ENCODE peak calls at places on chromosomes 3 and 15, in seven cellular contexts. One of them, this sample, is unnamed.

GRCh38 chr3:42667096-42667522 is 13.6 kb downstream of the ZBTB47 start:
- ATAC-seq in upper lobe of right lung: no peak
- ATAC-seq in GM12878: no peak
- ATAC-seq in HCT116: peak
- ATAC-seq in mucosa of descending colon: no peak
- ATAC-seq in naive thymus-derived CD8-positive, alpha-beta T cell: no peak
- ATAC-seq in left lung: no peak
- ATAC-seq in this sample: no peak

GRCh38 chr15:65783872-65784271 is 8.2 kb downstream of the DENND4A start:
- ATAC-seq in HCT116: no peak
- ATAC-seq in GM12878: no peak
- ATAC-seq in mucosa of descending colon: no peak
- ATAC-seq in left lung: no peak
- ATAC-seq in naive thymus-derived CD8-positive, alpha-beta T cell: no peak
- ATAC-seq in upper lobe of right lung: no peak
- ATAC-seq in this sample: no peak

GRCh38 chr3:192857148-192857735 is 60.4 kb downstream of the MB21D2 start:
- ATAC-seq in mucosa of descending colon: no peak
- ATAC-seq in GM12878: no peak
- ATAC-seq in HCT116: no peak
- ATAC-seq in upper lobe of right lung: no peak
- ATAC-seq in left lung: no peak
- ATAC-seq in naive thymus-derived CD8-positive, alpha-beta T cell: no peak
- ATAC-seq in this sample: no peak

GRCh38 chr15:101559938-101560337 is 70.4 kb upstream of the PCSK6 start:
- ATAC-seq in naive thymus-derived CD8-positive, alpha-beta T cell: no peak
- ATAC-seq in upper lobe of right lung: no peak
- ATAC-seq in left lung: no peak
- ATAC-seq in mucosa of descending colon: no peak
- ATAC-seq in HCT116: no peak
- ATAC-seq in GM12878: no peak
- ATAC-seq in this sample: no peak

GRCh38 chr3:10925436-10926260 is 66.9 kb upstream of the SLC6A1 start:
- ATAC-seq in mucosa of descending colon: no peak
- ATAC-seq in upper lobe of right lung: no peak
- ATAC-seq in HCT116: no peak
- ATAC-seq in left lung: no peak
- ATAC-seq in GM12878: no peak
- ATAC-seq in naive thymus-derived CD8-positive, alpha-beta T cell: no peak
- ATAC-seq in this sample: no peak

GRCh38 chr15:88246081-88246480 is 10.5 kb downstream of the NTRK3 start:
- ATAC-seq in HCT116: no peak
- ATAC-seq in upper lobe of right lung: no peak
- ATAC-seq in naive thymus-derived CD8-positive, alpha-beta T cell: no peak
- ATAC-seq in GM12878: no peak
- ATAC-seq in left lung: no peak
- ATAC-seq in mucosa of descending colon: no peak
- ATAC-seq in this sample: no peak

GRCh38 chr3:177977381-177978158 is 558.7 kb upstream of the KCNMB2 start:
- ATAC-seq in naive thymus-derived CD8-positive, alpha-beta T cell: no peak
- ATAC-seq in HCT116: no peak
- ATAC-seq in upper lobe of right lung: no peak
- ATAC-seq in left lung: peak
- ATAC-seq in mucosa of descending colon: no peak
- ATAC-seq in GM12878: no peak
- ATAC-seq in this sample: no peak

GRCh38 chr3:143137637-143138036 is 18.1 kb downstream of the CHST2 start:
- ATAC-seq in mucosa of descending colon: no peak
- ATAC-seq in HCT116: no peak
- ATAC-seq in upper lobe of right lung: no peak
- ATAC-seq in naive thymus-derived CD8-positive, alpha-beta T cell: no peak
- ATAC-seq in left lung: no peak
- ATAC-seq in GM12878: peak
- ATAC-seq in this sample: no peak

GRCh38 chr15:58459562-58459961 is 27.8 kb downstream of the LIPC start:
- ATAC-seq in mucosa of descending colon: peak
- ATAC-seq in left lung: peak
- ATAC-seq in upper lobe of right lung: peak
- ATAC-seq in HCT116: no peak
- ATAC-seq in GM12878: no peak
- ATAC-seq in naive thymus-derived CD8-positive, alpha-beta T cell: no peak
- ATAC-seq in this sample: no peak

GRCh38 chr3:191627064-191627463 is 166.1 kb downstream of the PYDC2 start:
- ATAC-seq in HCT116: no peak
- ATAC-seq in upper lobe of right lung: no peak
- ATAC-seq in GM12878: no peak
- ATAC-seq in mucosa of descending colon: no peak
- ATAC-seq in naive thymus-derived CD8-positive, alpha-beta T cell: no peak
- ATAC-seq in left lung: no peak
- ATAC-seq in this sample: no peak

GRCh38 chr3:26623409-26624208 is 1.0 kb downstream of the LRRC3B start:
- ATAC-seq in naive thymus-derived CD8-positive, alpha-beta T cell: no peak
- ATAC-seq in HCT116: no peak
- ATAC-seq in mucosa of descending colon: no peak
- ATAC-seq in left lung: no peak
- ATAC-seq in GM12878: no peak
- ATAC-seq in upper lobe of right lung: no peak
- ATAC-seq in this sample: no peak

GRCh38 chr15:93089855-93090305 is 869 bp upstream of the RGMA start:
- ATAC-seq in mucosa of descending colon: no peak
- ATAC-seq in left lung: no peak
- ATAC-seq in naive thymus-derived CD8-positive, alpha-beta T cell: no peak
- ATAC-seq in HCT116: no peak
- ATAC-seq in GM12878: no peak
- ATAC-seq in upper lobe of right lung: no peak
- ATAC-seq in this sample: no peak

GRCh38 chr3:194964809-194965208 is 279.1 kb downstream of the FAM43A start:
- ATAC-seq in naive thymus-derived CD8-positive, alpha-beta T cell: no peak
- ATAC-seq in HCT116: peak
- ATAC-seq in GM12878: no peak
- ATAC-seq in left lung: no peak
- ATAC-seq in mucosa of descending colon: no peak
- ATAC-seq in upper lobe of right lung: no peak
- ATAC-seq in this sample: no peak

GRCh38 chr3:194785315-194785714 is 99.6 kb downstream of the FAM43A start:
- ATAC-seq in left lung: no peak
- ATAC-seq in mucosa of descending colon: no peak
- ATAC-seq in upper lobe of right lung: peak
- ATAC-seq in naive thymus-derived CD8-positive, alpha-beta T cell: no peak
- ATAC-seq in HCT116: no peak
- ATAC-seq in GM12878: no peak
- ATAC-seq in this sample: no peak

GRCh38 chr3:129625071-129625874 is 18.8 kb upstream of the PLXND1 start:
- ATAC-seq in mucosa of descending colon: no peak
- ATAC-seq in naive thymus-derived CD8-positive, alpha-beta T cell: no peak
- ATAC-seq in HCT116: peak
- ATAC-seq in left lung: no peak
- ATAC-seq in GM12878: no peak
- ATAC-seq in upper lobe of right lung: no peak
- ATAC-seq in this sample: no peak

GRCh38 chr15:45133561-45133920 is 3.7 kb downstream of the DUOX1 start:
- ATAC-seq in upper lobe of right lung: peak
- ATAC-seq in GM12878: no peak
- ATAC-seq in mucosa of descending colon: no peak
- ATAC-seq in left lung: peak
- ATAC-seq in naive thymus-derived CD8-positive, alpha-beta T cell: no peak
- ATAC-seq in HCT116: no peak
- ATAC-seq in this sample: no peak

GRCh38 chr3:9897408-9898372 is 5.0 kb upstream of the IL17RE start:
- ATAC-seq in left lung: peak
- ATAC-seq in naive thymus-derived CD8-positive, alpha-beta T cell: no peak
- ATAC-seq in upper lobe of right lung: peak
- ATAC-seq in GM12878: peak
- ATAC-seq in HCT116: peak
- ATAC-seq in mucosa of descending colon: peak
- ATAC-seq in this sample: no peak

GRCh38 chr3:45528429-45528828 is 66.1 kb upstream of the LIMD1 start:
- ATAC-seq in GM12878: no peak
- ATAC-seq in mucosa of descending colon: no peak
- ATAC-seq in upper lobe of right lung: no peak
- ATAC-seq in HCT116: no peak
- ATAC-seq in naive thymus-derived CD8-positive, alpha-beta T cell: no peak
- ATAC-seq in left lung: no peak
- ATAC-seq in this sample: no peak

GRCh38 chr3:154176036-154176435 is 54.8 kb downstream of the ARHGEF26 start:
- ATAC-seq in upper lobe of right lung: no peak
- ATAC-seq in left lung: no peak
- ATAC-seq in GM12878: no peak
- ATAC-seq in mucosa of descending colon: no peak
- ATAC-seq in HCT116: no peak
- ATAC-seq in naive thymus-derived CD8-positive, alpha-beta T cell: no peak
- ATAC-seq in this sample: no peak

GRCh38 chr3:14890470-14890869 is 56.9 kb upstream of the NR2C2 start:
- ATAC-seq in GM12878: peak
- ATAC-seq in HCT116: no peak
- ATAC-seq in upper lobe of right lung: no peak
- ATAC-seq in mucosa of descending colon: no peak
- ATAC-seq in naive thymus-derived CD8-positive, alpha-beta T cell: no peak
- ATAC-seq in left lung: no peak
- ATAC-seq in this sample: no peak